ENCODE peak calls at places on chromosomes 3 and 15, in seven cellular contexts. J is fibroblast of mammary gland, S is Calu3, Y is heart right ventricle, T is HFFc6, N is sigmoid colon, W is ascending aorta. E is an unnamed sample.

GRCh38 chr15:77066961-77067690 is 3.8 kb downstream of the TSPAN3 start:
- DNase-seq in J (no peak), S (peak; percentile 43), Y (no peak), T (peak; percentile 75), N (no peak), W (no peak), E (no peak)

GRCh38 chr3:16860234-16860633 is 24.5 kb upstream of the PLCL2 start:
- DNase-seq in J (no peak), S (no peak), Y (no peak), T (no peak), N (no peak), W (no peak), E (no peak)

GRCh38 chr3:86245360-86245759 is 745.6 kb downstream of the VGLL3 start:
- DNase-seq in J (no peak), S (no peak), Y (no peak), T (no peak), N (no peak), W (no peak), E (no peak)

GRCh38 chr3:31250116-31250813 is 282.5 kb upstream of the STT3B start:
- DNase-seq in J (no peak), S (no peak), Y (no peak), T (peak; percentile 76), N (no peak), W (no peak), E (no peak)

GRCh38 chr3:185988816-185989175 is 51.0 kb upstream of the TRA2B start:
- DNase-seq in J (no peak), S (no peak), Y (no peak), T (no peak), N (no peak), W (no peak), E (no peak)

GRCh38 chr3:154486949-154487348 is 57.0 kb upstream of the GPR149 start:
- DNase-seq in J (no peak), S (no peak), Y (no peak), T (no peak), N (no peak), W (no peak), E (no peak)

GRCh38 chr3:5197022-5197421 is 9.5 kb downstream of the EDEM1 start:
- DNase-seq in J (peak; percentile 69), S (no peak), Y (no peak), T (peak; percentile 51), N (no peak), W (no peak), E (no peak)

GRCh38 chr3:129441782-129442181 is 1.8 kb downstream of the IFT122 start:
- DNase-seq in J (peak; percentile 70), S (no peak), Y (peak; percentile 40), T (peak; percentile 30), N (no peak), W (no peak), E (no peak)

GRCh38 chr3:175274056-175274455 is 414.9 kb downstream of the NAALADL2 start:
- DNase-seq in J (no peak), S (no peak), Y (no peak), T (no peak), N (no peak), W (no peak), E (no peak)

GRCh38 chr15:85443593-85444328 is 63.4 kb downstream of the AKAP13 start:
- DNase-seq in J (peak; percentile 8), S (peak; percentile 53), Y (peak; percentile 3), T (peak; percentile 23), N (no peak), W (no peak), E (no peak)

GRCh38 chr15:85118581-85118980 is 136.9 kb downstream of the PDE8A start:
- DNase-seq in J (no peak), S (no peak), Y (peak; percentile 45), T (no peak), N (no peak), W (no peak), E (no peak)

GRCh38 chr3:13708871-13709595 is 160.1 kb downstream of the FBLN2 start:
- DNase-seq in J (no peak), S (no peak), Y (peak; percentile 1), T (no peak), N (no peak), W (no peak), E (no peak)

GRCh38 chr3:192564611-192565010 is 162.7 kb downstream of the FGF12 start:
- DNase-seq in J (no peak), S (no peak), Y (no peak), T (peak; percentile 4), N (no peak), W (no peak), E (no peak)

GRCh38 chr15:101190196-101190595 is 61.7 kb downstream of the CHSY1 start:
- DNase-seq in J (no peak), S (no peak), Y (no peak), T (no peak), N (no peak), W (no peak), E (no peak)

GRCh38 chr15:70339551-70340517 is 242.1 kb upstream of the TLE3 start:
- DNase-seq in J (peak; percentile 43), S (no peak), Y (no peak), T (no peak), N (no peak), W (no peak), E (no peak)

GRCh38 chr3:10299679-10300078 is 6.9 kb upstream of the GHRL start:
- DNase-seq in J (peak; percentile 40), S (no peak), Y (no peak), T (no peak), N (no peak), W (no peak), E (no peak)

GRCh38 chr15:89307791-89308190 is 26.8 kb downstream of the POLG start:
- DNase-seq in J (no peak), S (no peak), Y (no peak), T (peak; percentile 83), N (no peak), W (no peak), E (peak; percentile 20)

GRCh38 chr3:72345237-72345878 is 502.9 kb downstream of the SHQ1 start:
- DNase-seq in J (peak; percentile 41), S (no peak), Y (no peak), T (peak; percentile 72), N (no peak), W (no peak), E (no peak)

GRCh38 chr15:68515371-68516095 is 63.3 kb upstream of the CORO2B start:
- DNase-seq in J (peak; percentile 16), S (no peak), Y (no peak), T (no peak), N (no peak), W (no peak), E (no peak)

GRCh38 chr15:68518785-68519430 is 59.9 kb upstream of the CORO2B start:
- DNase-seq in J (no peak), S (no peak), Y (no peak), T (no peak), N (no peak), W (no peak), E (no peak)

GRCh38 chr15:68512578-68512977 is 66.2 kb upstream of the CORO2B start:
- DNase-seq in J (no peak), S (no peak), Y (no peak), T (no peak), N (no peak), W (no peak), E (no peak)

GRCh38 chr15:68518046-68518445 is 60.7 kb upstream of the CORO2B start:
- DNase-seq in J (no peak), S (no peak), Y (no peak), T (no peak), N (no peak), W (no peak), E (no peak)

DNA sequence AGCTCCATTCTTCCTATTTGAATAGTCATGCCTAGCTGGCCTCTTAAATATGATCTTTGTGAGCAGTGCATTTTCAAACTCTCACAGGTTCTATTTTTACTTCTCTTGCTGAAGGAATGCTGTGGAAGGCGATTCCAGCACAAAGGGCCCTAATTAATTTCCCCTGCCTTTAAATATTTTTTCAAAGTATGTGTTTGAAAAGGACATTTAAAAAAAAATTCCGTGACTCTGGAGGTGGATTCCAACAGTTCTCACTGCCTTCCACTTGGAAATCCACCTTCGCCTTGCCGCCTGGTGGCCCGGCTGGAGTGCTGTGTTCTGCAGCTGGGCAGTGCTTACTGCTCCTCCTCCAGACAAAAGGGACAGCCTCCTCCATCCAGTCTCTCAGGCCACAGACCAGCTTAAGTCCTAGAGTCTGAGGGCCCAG is 61.5 kb upstream of the CORO2B start:
- DNase-seq in J (no peak), S (no peak), Y (no peak), T (peak; percentile 9), N (no peak), W (no peak), E (no peak)
- TF ChIP-seq CTCF in J (no peak), S (no peak), Y (peak; percentile 48), T (peak; percentile 18), N (no peak), W (peak; percentile 59), E (no peak)

GRCh38 chr3:28077566-28077965 is 163.9 kb upstream of the CMC1 start:
- DNase-seq in J (peak; percentile 56), S (peak; percentile 18), Y (peak; percentile 20), T (no peak), N (no peak), W (no peak), E (no peak)
- TF ChIP-seq CTCF in J (peak; percentile 29), S (no peak), Y (peak; percentile 21), T (no peak), N (no peak), W (no peak), E (peak; percentile 2)

GRCh38 chr15:95442107-95442719 is 888.3 kb upstream of the NR2F2 start:
- DNase-seq in J (peak; percentile 82), S (no peak), Y (no peak), T (no peak), N (no peak), W (no peak), E (no peak)
- TF ChIP-seq CTCF in J (no peak), S (no peak), Y (no peak), T (no peak), N (no peak), W (no peak), E (no peak)

GRCh38 chr3:143035466-143036214 is 34.3 kb downstream of the U2SURP start:
- DNase-seq in J (peak; percentile 57), S (no peak), Y (no peak), T (peak; percentile 20), N (no peak), W (no peak), E (peak; percentile 35)

GRCh38 chr3:143040264-143040879 is 39.0 kb downstream of the U2SURP start:
- DNase-seq in J (peak; percentile 66), S (no peak), Y (no peak), T (peak; percentile 38), N (no peak), W (no peak), E (no peak)

GRCh38 chr3:143036557-143036956 is 35.2 kb downstream of the U2SURP start:
- DNase-seq in J (no peak), S (no peak), Y (no peak), T (no peak), N (no peak), W (no peak), E (no peak)

GRCh38 chr3:143041901-143042300 is 40.5 kb downstream of the U2SURP start:
- DNase-seq in J (no peak), S (no peak), Y (no peak), T (no peak), N (no peak), W (no peak), E (no peak)

DNA sequence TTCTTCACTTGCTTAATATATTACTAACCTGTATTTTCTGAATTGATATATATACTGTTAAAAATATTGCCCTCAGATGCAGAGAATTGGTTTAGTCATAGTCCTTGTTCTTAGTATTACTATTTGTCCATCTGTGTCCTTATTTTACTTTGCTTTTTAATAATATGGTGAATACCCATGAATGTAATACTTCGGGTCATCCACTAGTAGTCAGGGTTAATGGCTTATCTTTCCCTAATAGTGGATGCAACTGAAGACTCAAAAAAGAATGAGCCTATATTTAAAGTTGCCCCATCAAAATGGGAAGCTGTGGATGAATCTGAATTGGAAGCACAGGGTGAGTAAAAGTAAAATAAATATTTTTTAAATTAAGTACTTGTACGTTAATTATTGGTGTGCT is 36.5 kb downstream of the U2SURP start:
- DNase-seq in J (peak; percentile 6), S (no peak), Y (no peak), T (no peak), N (no peak), W (no peak), E (no peak)
- TF ChIP-seq CTCF in J (peak; percentile 24), S (no peak), Y (no peak), T (peak; percentile 55), N (no peak), W (no peak), E (no peak)